ENCODE peak calls at places on chromosomes 3 and 15, in nine cellular contexts. Z is tibial artery, K is psoas muscle, F is right lobe of liver, R is IMR-90, U is ovary, W is uterus, L is colonic mucosa, J is heart left ventricle. O is an unnamed sample.
A peak's percentile ranks its signal among the peaks of the same experiment; 100 is the strongest.

GRCh38 chr3:148923592-148923991 is 58.5 kb downstream of the CPA3 start:
- DNase-seq in Z (no peak), K (no peak), F (no peak), R (no peak), U (no peak), W (no peak), L (no peak), J (no peak), O (no peak)

GRCh38 chr3:69203631-69204314 is 81.4 kb upstream of the LMOD3 start:
- DNase-seq in Z (no peak), K (no peak), F (no peak), R (no peak), U (no peak), W (no peak), L (no peak), J (no peak), O (no peak)

GRCh38 chr3:36248374-36248773 is 131.9 kb upstream of the STAC start:
- DNase-seq in Z (no peak), K (no peak), F (no peak), R (no peak), U (no peak), W (no peak), L (no peak), J (no peak), O (no peak)

GRCh38 chr3:54345976-54346375 is 223.6 kb downstream of the CACNA2D3 start:
- DNase-seq in Z (no peak), K (no peak), F (no peak), R (no peak), U (no peak), W (no peak), L (no peak), J (no peak), O (no peak)

GRCh38 chr3:194811118-194811517 is 125.4 kb downstream of the FAM43A start:
- DNase-seq in Z (no peak), K (no peak), F (peak; percentile 27), R (no peak), U (no peak), W (no peak), L (no peak), J (no peak), O (no peak)

GRCh38 chr15:25737218-25737643 is 125.9 kb downstream of the ATP10A start:
- DNase-seq in Z (peak; percentile 81), K (no peak), F (no peak), R (peak; percentile 41), U (no peak), W (no peak), L (no peak), J (peak; percentile 60), O (no peak)

GRCh38 chr15:48590704-48591103 is 54.8 kb downstream of the FBN1 start:
- DNase-seq in Z (no peak), K (no peak), F (no peak), R (no peak), U (no peak), W (no peak), L (no peak), J (no peak), O (no peak)

GRCh38 chr15:85763157-85763556 is 31.6 kb downstream of the KLHL25 start:
- DNase-seq in Z (no peak), K (peak; percentile 66), F (no peak), R (no peak), U (no peak), W (no peak), L (no peak), J (peak; percentile 86), O (no peak)

GRCh38 chr3:63857311-63857710 is 6.3 kb downstream of the THOC7 start:
- DNase-seq in Z (no peak), K (no peak), F (no peak), R (no peak), U (no peak), W (no peak), L (no peak), J (no peak), O (no peak)

GRCh38 chr15:63019539-63020109 is 22.9 kb upstream of the TPM1 start:
- DNase-seq in Z (no peak), K (peak; percentile 63), F (no peak), R (peak; percentile 95), U (no peak), W (peak; percentile 61), L (peak; percentile 42), J (no peak), O (no peak)

GRCh38 chr3:157127268-157127667 is 32.7 kb downstream of the CCNL1 start:
- DNase-seq in Z (no peak), K (no peak), F (no peak), R (peak; percentile 30), U (no peak), W (no peak), L (no peak), J (no peak), O (no peak)

GRCh38 chr3:150286390-150287147 is 121.5 kb upstream of the TSC22D2 start:
- DNase-seq in Z (no peak), K (no peak), F (no peak), R (peak; percentile 51), U (no peak), W (no peak), L (no peak), J (no peak), O (no peak)

GRCh38 chr15:39273805-39274411 is 307.0 kb upstream of the THBS1 start:
- DNase-seq in Z (no peak), K (no peak), F (peak; percentile 80), R (peak; percentile 44), U (no peak), W (no peak), L (peak; percentile 45), J (no peak), O (no peak)

GRCh38 chr3:131501949-131502348 is 822 bp downstream of the MRPL3 start:
- DNase-seq in Z (no peak), K (no peak), F (no peak), R (no peak), U (no peak), W (no peak), L (no peak), J (no peak), O (no peak)

GRCh38 chr15:57549935-57550334 is 41.8 kb upstream of the MYZAP start:
- DNase-seq in Z (no peak), K (no peak), F (no peak), R (no peak), U (no peak), W (no peak), L (no peak), J (peak; percentile 69), O (no peak)

GRCh38 chr3:180358179-180358578 is 243.8 kb upstream of the TTC14 start:
- DNase-seq in Z (no peak), K (no peak), F (no peak), R (peak; percentile 58), U (no peak), W (no peak), L (no peak), J (no peak), O (no peak)

GRCh38 chr15:57865294-57865693 is 158.8 kb downstream of the POLR2M start:
- DNase-seq in Z (no peak), K (no peak), F (no peak), R (no peak), U (no peak), W (no peak), L (no peak), J (no peak), O (peak; percentile 27)

GRCh38 chr15:49916998-49917397 is 202.0 kb downstream of the ATP8B4 start:
- DNase-seq in Z (no peak), K (no peak), F (no peak), R (no peak), U (no peak), W (no peak), L (no peak), J (no peak), O (no peak)

DNA sequence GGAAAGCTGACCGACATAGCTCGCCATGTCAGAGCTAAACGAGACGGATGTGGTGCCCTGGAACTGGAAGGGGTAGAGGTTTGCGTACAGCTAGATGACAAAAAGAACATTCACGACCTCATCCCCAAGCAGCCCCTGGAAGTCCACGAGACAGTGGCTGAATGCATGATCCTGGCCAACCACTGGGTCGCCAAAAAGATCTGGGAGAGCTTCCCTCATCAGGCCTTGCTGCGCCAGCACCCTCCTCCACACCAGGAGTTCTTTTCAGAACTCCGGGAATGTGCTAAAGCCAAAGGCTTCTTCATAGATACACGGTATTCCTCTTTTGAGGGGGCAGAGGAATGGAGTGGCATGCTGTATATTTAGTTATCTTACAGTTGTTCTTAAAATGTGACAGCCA is 30.4 kb downstream of the TIPIN start:
- DNase-seq in Z (no peak), K (no peak), F (no peak), R (no peak), U (no peak), W (no peak), L (no peak), J (no peak), O (no peak)
- H3K4me3 ChIP-seq in Z (no peak overlapping the region), K (no peak overlapping the region), F (no peak overlapping the region), R (no peak overlapping the region), U (no peak overlapping the region), W (no peak overlapping the region), L (no peak overlapping the region), J (no peak overlapping the region), O (no peak overlapping the region)

GRCh38 chr3:14402304-14402811 is at the start of gene SLC6A6:
- DNase-seq in Z (peak; percentile 97), K (peak; percentile 96), F (peak; percentile 84), R (peak; percentile 93), U (peak; percentile 96), W (peak; percentile 96), L (peak; percentile 96), J (peak; percentile 96), O (peak; percentile 91)
- H3K4me1 ChIP-seq in Z (no peaks in the 10 kb centered on the region), K (peaks cover 23% of the 10 kb centered on the region), F (no peaks in the 10 kb centered on the region), R (peaks cover 19% of the 10 kb centered on the region), U (peaks cover 7% of the 10 kb centered on the region), W (peaks cover 14% of the 10 kb centered on the region), L (peaks cover 5% of the 10 kb centered on the region), J (peaks cover 21% of the 10 kb centered on the region), O (no peaks in the 10 kb centered on the region)

GRCh38 chr15:69749797-69750196 is 297.2 kb downstream of the RPLP1 start:
- DNase-seq in Z (no peak), K (no peak), F (no peak), R (no peak), U (no peak), W (no peak), L (no peak), J (no peak), O (no peak)
- TF ChIP-seq CTCF in Z (no peak), K (no peak), F (peak; percentile 19), R (peak; percentile 20), U (no peak), W (no peak), L (peak; percentile 26), J (no peak), O (peak; percentile 35)

GRCh38 chr3:141385386-141386079 is 17.2 kb downstream of the ZBTB38 start:
- DNase-seq in Z (no peak), K (no peak), F (no peak), R (peak; percentile 47), U (no peak), W (no peak), L (no peak), J (no peak), O (no peak)

GRCh38 chr3:141382571-141382970 is 14.3 kb downstream of the ZBTB38 start:
- DNase-seq in Z (no peak), K (no peak), F (no peak), R (no peak), U (no peak), W (no peak), L (no peak), J (no peak), O (no peak)

GRCh38 chr3:141384575-141384974 is 16.3 kb downstream of the ZBTB38 start:
- DNase-seq in Z (no peak), K (no peak), F (no peak), R (no peak), U (no peak), W (no peak), L (no peak), J (no peak), O (no peak)

GRCh38 chr3:141383555-141384129 is 15.3 kb downstream of the ZBTB38 start:
- DNase-seq in Z (no peak), K (no peak), F (no peak), R (peak; percentile 67), U (no peak), W (no peak), L (no peak), J (no peak), O (no peak)

GRCh38 chr3:141384157-141384556 is 15.9 kb downstream of the ZBTB38 start:
- DNase-seq in Z (no peak), K (no peak), F (no peak), R (peak; percentile 70), U (no peak), W (no peak), L (no peak), J (no peak), O (no peak)
- H3K4me3 ChIP-seq in Z (no peak overlapping the region), K (no peak overlapping the region), F (no peak overlapping the region), R (peak overlapping the region; percentile 44), U (no peak overlapping the region), W (no peak overlapping the region), L (no peak overlapping the region), J (no peak overlapping the region), O (peak overlapping the region; percentile 65)